ENCODE peak calls at places on chromosomes 2 and 18, in five cellular contexts. One of them, this sample, is unnamed.

GRCh38 chr2:215660687-215661086 is 224.8 kb upstream of the FN1 start:
- DNase-seq in neuronal stem cell: no peak
- DNase-seq in H1: no peak
- DNase-seq in mesenchymal stem cell: peak; percentile 74
- DNase-seq in H9: no peak
- DNase-seq in this sample: peak; percentile 52

GRCh38 chr2:150624001-150624401 is 136.5 kb upstream of the RND3 start:
- DNase-seq in neuronal stem cell: no peak
- DNase-seq in H1: no peak
- DNase-seq in mesenchymal stem cell: no peak
- DNase-seq in H9: no peak
- DNase-seq in this sample: no peak

GRCh38 chr2:106026271-106027190 is 167.6 kb downstream of the UXS1 start:
- DNase-seq in neuronal stem cell: no peak
- DNase-seq in H1: no peak
- DNase-seq in mesenchymal stem cell: no peak
- DNase-seq in H9: no peak
- DNase-seq in this sample: no peak

GRCh38 chr18:36305375-36305774 is 7.9 kb downstream of the FHOD3 start:
- DNase-seq in neuronal stem cell: no peak
- DNase-seq in H1: no peak
- DNase-seq in mesenchymal stem cell: no peak
- DNase-seq in H9: no peak
- DNase-seq in this sample: no peak

GRCh38 chr2:73285162-73285739 is 973 bp upstream of the FBXO41 start:
- DNase-seq in neuronal stem cell: no peak
- DNase-seq in H1: no peak
- DNase-seq in mesenchymal stem cell: no peak
- DNase-seq in H9: no peak
- DNase-seq in this sample: no peak

GRCh38 chr2:128635361-128635900 is 316.8 kb upstream of the HS6ST1 start:
- DNase-seq in neuronal stem cell: no peak
- DNase-seq in H1: peak; percentile 41
- DNase-seq in mesenchymal stem cell: no peak
- DNase-seq in H9: peak; percentile 29
- DNase-seq in this sample: no peak

GRCh38 chr2:200471324-200471848 is 38.5 kb downstream of the KCTD18 start:
- DNase-seq in neuronal stem cell: peak; percentile 51
- DNase-seq in H1: no peak
- DNase-seq in mesenchymal stem cell: peak; percentile 23
- DNase-seq in H9: peak; percentile 39
- DNase-seq in this sample: peak; percentile 41

GRCh38 chr2:211067029-211067428 is 510.6 kb downstream of the CPS1 start:
- DNase-seq in neuronal stem cell: no peak
- DNase-seq in H1: no peak
- DNase-seq in mesenchymal stem cell: no peak
- DNase-seq in H9: no peak
- DNase-seq in this sample: no peak

GRCh38 chr18:58952303-58952702 is 87.6 kb downstream of the ZNF532 start:
- DNase-seq in neuronal stem cell: no peak
- DNase-seq in H1: no peak
- DNase-seq in mesenchymal stem cell: no peak
- DNase-seq in H9: no peak
- DNase-seq in this sample: no peak

GRCh38 chr18:30920356-30920755 is 122.2 kb downstream of the DSC3 start:
- DNase-seq in neuronal stem cell: no peak
- DNase-seq in H1: no peak
- DNase-seq in mesenchymal stem cell: no peak
- DNase-seq in H9: no peak
- DNase-seq in this sample: peak; percentile 51

GRCh38 chr2:85162746-85163301 is 29.6 kb downstream of the TCF7L1 start:
- DNase-seq in neuronal stem cell: no peak
- DNase-seq in H1: no peak
- DNase-seq in mesenchymal stem cell: peak; percentile 76
- DNase-seq in H9: no peak
- DNase-seq in this sample: no peak

GRCh38 chr2:73859721-73860586 is 31.2 kb downstream of the STAMBP start:
- DNase-seq in neuronal stem cell: no peak
- DNase-seq in H1: no peak
- DNase-seq in mesenchymal stem cell: peak; percentile 89
- DNase-seq in H9: no peak
- DNase-seq in this sample: peak; percentile 7

GRCh38 chr2:195214072-195214471 is 443.0 kb upstream of the SLC39A10 start:
- DNase-seq in neuronal stem cell: no peak
- DNase-seq in H1: no peak
- DNase-seq in mesenchymal stem cell: no peak
- DNase-seq in H9: no peak
- DNase-seq in this sample: no peak

GRCh38 chr2:37631698-37632097 is 39.7 kb downstream of the CDC42EP3 start:
- DNase-seq in neuronal stem cell: no peak
- DNase-seq in H1: no peak
- DNase-seq in mesenchymal stem cell: no peak
- DNase-seq in H9: no peak
- DNase-seq in this sample: no peak

GRCh38 chr2:39091535-39091934 is 29.3 kb downstream of the SOS1 start:
- DNase-seq in neuronal stem cell: no peak
- DNase-seq in H1: no peak
- DNase-seq in mesenchymal stem cell: no peak
- DNase-seq in H9: no peak
- DNase-seq in this sample: no peak

GRCh38 chr18:9825571-9826073 is 60.2 kb upstream of the TXNDC2 start:
- DNase-seq in neuronal stem cell: no peak
- DNase-seq in H1: no peak
- DNase-seq in mesenchymal stem cell: peak; percentile 89
- DNase-seq in H9: no peak
- DNase-seq in this sample: peak; percentile 88

GRCh38 chr18:62420513-62421209 is 95.6 kb downstream of the TNFRSF11A start:
- DNase-seq in neuronal stem cell: no peak
- DNase-seq in H1: no peak
- DNase-seq in mesenchymal stem cell: peak; percentile 86
- DNase-seq in H9: no peak
- DNase-seq in this sample: peak; percentile 37

GRCh38 chr18:55587341-55588000 is 521 bp downstream of the TCF4 start:
- DNase-seq in neuronal stem cell: no peak
- DNase-seq in H1: no peak
- DNase-seq in mesenchymal stem cell: peak; percentile 56
- DNase-seq in H9: peak; percentile 30
- DNase-seq in this sample: no peak

GRCh38 chr2:11071207-11071606 is 84.1 kb upstream of the SLC66A3 start:
- DNase-seq in neuronal stem cell: no peak
- DNase-seq in H1: peak; percentile 46
- DNase-seq in mesenchymal stem cell: peak; percentile 36
- DNase-seq in H9: peak; percentile 58
- DNase-seq in this sample: no peak

GRCh38 chr18:26526128-26526965 is 22.0 kb downstream of the KCTD1 start:
- DNase-seq in neuronal stem cell: no peak
- DNase-seq in H1: peak; percentile 50
- DNase-seq in mesenchymal stem cell: no peak
- DNase-seq in H9: peak; percentile 45
- DNase-seq in this sample: no peak

GRCh38 chr2:42360890-42361727 is at the start of gene COX7A2L:
- DNase-seq in neuronal stem cell: peak; percentile 94
- DNase-seq in H1: peak; percentile 99
- DNase-seq in mesenchymal stem cell: peak; percentile 98
- DNase-seq in H9: peak; percentile 97
- DNase-seq in this sample: peak; percentile 98
- H2BK5ac ChIP-seq in neuronal stem cell: peak within 1 kb of the TSS; percentile 58
- H2BK5ac ChIP-seq in H1: peak within 1 kb of the TSS; percentile 98
- H2BK5ac ChIP-seq in mesenchymal stem cell: peak within 1 kb of the TSS; percentile 99
- H2BK5ac ChIP-seq in H9: peak within 1 kb of the TSS; percentile 100
- H2BK5ac ChIP-seq in this sample: peak within 1 kb of the TSS; percentile 97

DNA sequence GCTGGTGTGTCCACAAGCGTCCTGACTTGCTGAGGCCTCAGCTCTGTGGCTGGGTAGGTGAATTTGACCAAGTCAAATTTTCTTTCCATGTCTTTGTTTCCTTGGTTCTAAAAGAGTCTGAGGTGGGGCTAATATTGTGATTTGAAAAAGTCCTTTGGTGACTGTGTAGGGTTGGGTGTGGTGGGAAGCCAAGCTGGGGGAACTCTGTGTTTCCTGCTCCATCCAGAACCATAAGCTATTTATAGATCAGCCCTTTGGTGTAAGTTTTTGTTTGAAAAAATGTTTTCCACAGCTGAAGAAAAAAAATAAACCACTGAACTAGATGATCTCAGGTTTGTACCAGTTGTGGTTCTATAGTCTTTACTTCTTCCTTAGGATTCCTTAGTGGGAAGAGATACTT is 462.7 kb downstream of the TGIF1 start:
- DNase-seq in neuronal stem cell: no peak
- DNase-seq in H1: no peak
- DNase-seq in mesenchymal stem cell: no peak
- DNase-seq in H9: no peak
- DNase-seq in this sample: no peak
- H2BK12ac ChIP-seq in neuronal stem cell: no peak overlapping the region
- H2BK12ac ChIP-seq in H1: no peak overlapping the region
- H2BK12ac ChIP-seq in mesenchymal stem cell: no peak overlapping the region
- H2BK12ac ChIP-seq in H9: no peak overlapping the region
- H2BK12ac ChIP-seq in this sample: no peak overlapping the region

DNA sequence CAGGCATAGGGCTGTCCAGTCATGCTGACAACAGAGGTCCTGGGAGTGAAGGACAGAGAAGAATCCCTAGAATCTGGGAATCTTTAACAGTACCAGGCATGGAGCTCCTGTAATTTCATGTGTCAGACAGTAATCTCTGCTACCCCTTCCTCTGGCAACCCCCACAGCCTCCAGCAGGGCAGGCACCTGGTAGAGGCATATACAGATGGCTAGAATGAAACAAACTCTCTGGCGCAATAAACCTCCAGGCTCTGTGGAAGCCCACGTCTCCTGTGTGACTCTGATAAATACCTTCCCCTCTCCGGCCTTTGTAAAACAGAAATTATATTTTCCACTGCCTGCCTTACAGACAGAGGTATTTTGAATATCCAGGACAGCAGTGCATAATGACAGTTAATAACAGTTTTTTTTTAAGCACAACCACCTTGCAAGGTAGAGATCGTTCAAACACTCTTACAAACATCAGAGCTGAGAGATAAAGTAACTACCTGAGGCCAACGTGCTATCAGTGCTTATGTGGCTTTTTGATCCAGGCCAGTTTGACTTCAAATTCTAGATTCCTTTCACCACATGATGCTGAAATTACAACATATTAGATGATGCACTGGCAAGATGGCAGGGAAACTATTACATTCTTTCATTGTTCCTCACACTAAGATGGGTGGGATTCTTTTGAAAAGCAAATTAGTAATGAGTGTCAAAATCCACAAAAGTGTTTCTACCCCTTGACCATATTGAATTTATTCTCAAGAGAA is 47.7 kb upstream of the TMEM247 start:
- DNase-seq in neuronal stem cell: no peak
- DNase-seq in H1: no peak
- DNase-seq in mesenchymal stem cell: no peak
- DNase-seq in H9: no peak
- DNase-seq in this sample: peak; percentile 97
- H2BK5ac ChIP-seq in neuronal stem cell: no peak overlapping the region
- H2BK5ac ChIP-seq in H1: no peak overlapping the region
- H2BK5ac ChIP-seq in mesenchymal stem cell: no peak overlapping the region
- H2BK5ac ChIP-seq in H9: no peak overlapping the region
- H2BK5ac ChIP-seq in this sample: peak overlapping the region; percentile 18

GRCh38 chr2:238915596-238915995 is 67.7 kb downstream of the TWIST2 start:
- DNase-seq in neuronal stem cell: no peak
- DNase-seq in H1: no peak
- DNase-seq in mesenchymal stem cell: no peak
- DNase-seq in H9: no peak
- DNase-seq in this sample: no peak
- H2BK12ac ChIP-seq in neuronal stem cell: no peak overlapping the region
- H2BK12ac ChIP-seq in H1: no peak overlapping the region
- H2BK12ac ChIP-seq in mesenchymal stem cell: no peak overlapping the region
- H2BK12ac ChIP-seq in H9: no peak overlapping the region
- H2BK12ac ChIP-seq in this sample: no peak overlapping the region

This sample was measured in trophoblast cell.